ENCODE peak calls at places on chromosomes 5 and 9, in eight cellular contexts. H, D, Y, E, W, C, L and R are unnamed samples.

GRCh38 chr5:149892594-149892993 is 52.0 kb downstream of the PDE6A start:
- DNase-seq in W (no peak), H (no peak), C (no peak), D (no peak), L (no peak), E (no peak), Y (no peak), R (no peak)

GRCh38 chr9:3342159-3342777 is 183.5 kb downstream of the RFX3 start:
- DNase-seq in L (no peak), C (no peak), E (no peak), Y (no peak), H (no peak), D (no peak), W (no peak), R (no peak)

GRCh38 chr5:80125962-80126480 is 90.9 kb downstream of the THBS4 start:
- DNase-seq in E (no peak), W (no peak), Y (no peak), D (no peak), C (no peak), L (no peak), H (no peak), R (no peak)

GRCh38 chr5:157860898-157861894 is 2.3 kb upstream of the CLINT1 start:
- DNase-seq in W (no peak), E (no peak), H (no peak), D (no peak), C (no peak), Y (peak; percentile 47), L (no peak), R (no peak)

GRCh38 chr5:7815757-7816534 is 35.0 kb downstream of the CFAP90 start:
- DNase-seq in D (peak; percentile 88), L (peak; percentile 73), E (no peak), W (peak; percentile 74), H (peak; percentile 89), Y (peak; percentile 72), C (peak; percentile 86), R (peak; percentile 90)

GRCh38 chr5:110333384-110333783 is 393.1 kb downstream of the TMEM232 start:
- DNase-seq in L (no peak), D (no peak), H (no peak), W (no peak), Y (no peak), E (no peak), C (no peak), R (no peak)

GRCh38 chr9:136525207-136525606 is 20.6 kb downstream of the NOTCH1 start:
- DNase-seq in E (no peak), D (no peak), W (no peak), Y (no peak), C (no peak), L (no peak), H (no peak), R (no peak)

GRCh38 chr5:151153300-151153699 is 4.3 kb downstream of the ANXA6 start:
- DNase-seq in E (no peak), C (no peak), H (no peak), W (no peak), L (no peak), D (no peak), Y (no peak), R (no peak)

GRCh38 chr9:137387034-137387890 is 35.7 kb downstream of the EXD3 start:
- DNase-seq in W (no peak), H (no peak), L (no peak), E (no peak), Y (no peak), D (no peak), C (no peak), R (no peak)

GRCh38 chr5:31692561-31693221 is 53.8 kb downstream of the PDZD2 start:
- DNase-seq in W (peak; percentile 71), C (no peak), H (no peak), L (no peak), Y (no peak), D (peak; percentile 76), E (no peak), R (no peak)

GRCh38 chr9:128169492-128169891 is 9.4 kb downstream of the BBLN start:
- DNase-seq in D (no peak), C (no peak), W (no peak), E (no peak), L (no peak), H (no peak), Y (no peak), R (no peak)

GRCh38 chr5:163444526-163444925 is 7.1 kb downstream of the CCNG1 start:
- DNase-seq in Y (no peak), C (no peak), H (no peak), D (no peak), E (no peak), W (no peak), L (no peak), R (no peak)

GRCh38 chr9:117034862-117035261 is 347.8 kb downstream of the TRIM32 start:
- DNase-seq in L (no peak), W (peak; percentile 12), D (no peak), H (no peak), E (no peak), C (no peak), Y (peak; percentile 40), R (no peak)

GRCh38 chr9:18208166-18209059 is 265.5 kb upstream of the ADAMTSL1 start:
- DNase-seq in E (no peak), W (peak; percentile 28), D (no peak), L (peak; percentile 69), C (no peak), H (no peak), Y (peak; percentile 62), R (peak; percentile 69)

GRCh38 chr5:144189800-144190429 is 19.2 kb downstream of the KCTD16 start:
- DNase-seq in C (peak; percentile 45), E (no peak), L (no peak), W (no peak), D (no peak), Y (no peak), H (no peak), R (peak; percentile 10)

GRCh38 chr5:177312649-177313181 is 1.0 kb upstream of the MXD3 start:
- DNase-seq in H (no peak), C (no peak), Y (peak; percentile 87), E (no peak), W (no peak), D (no peak), L (no peak), R (no peak)

GRCh38 chr9:114214181-114214580 is 58.8 kb downstream of the COL27A1 start:
- DNase-seq in Y (no peak), E (no peak), H (no peak), L (peak; percentile 29), D (no peak), C (no peak), W (no peak), R (peak; percentile 91)

GRCh38 chr5:159826351-159827222 is 89.7 kb upstream of the ADRA1B start:
- DNase-seq in L (no peak), W (no peak), C (no peak), H (no peak), Y (no peak), E (no peak), D (peak; percentile 56), R (no peak)

GRCh38 chr5:145715412-145715811 is 119.7 kb downstream of the PRELID2 start:
- DNase-seq in Y (no peak), H (no peak), L (no peak), C (no peak), E (no peak), W (no peak), D (no peak), R (no peak)

GRCh38 chr5:109690456-109691247 is 925 bp downstream of the MAN2A1 start:
- DNase-seq in L (peak; percentile 73), H (peak; percentile 80), W (peak; percentile 78), C (peak; percentile 78), E (no peak), D (peak; percentile 80), Y (peak; percentile 59), R (peak; percentile 86)

GRCh38 chr9:5112646-5113045 is 72.8 kb downstream of the INSL6 start:
- DNase-seq in C (no peak), Y (no peak), D (no peak), E (no peak), W (no peak), H (no peak), L (no peak), R (no peak)

GRCh38 chr9:86281577-86282076 is 711 bp downstream of the ISCA1 start:
- DNase-seq in D (no peak), C (no peak), E (no peak), Y (no peak), L (no peak), H (no peak), W (no peak), R (no peak)

GRCh38 chr5:98779264-98779877 is 5.9 kb downstream of the RGMB start:
- DNase-seq in D (no peak), E (no peak), Y (no peak), H (no peak), C (no peak), L (peak; percentile 46), W (no peak), R (no peak)
- H3K4me1 ChIP-seq in D (peaks cover 16% of the 10 kb centered on the region), E (peaks cover 98% of the 10 kb centered on the region), Y (peaks cover 6% of the 10 kb centered on the region), H (peaks cover 80% of the 10 kb centered on the region), C (peaks cover 50% of the 10 kb centered on the region), L (peaks cover 15% of the 10 kb centered on the region), W (peaks cover 20% of the 10 kb centered on the region), R (no peaks in the 10 kb centered on the region)

GRCh38 chr5:132425975-132426524 is 56.5 kb downstream of the SLC22A5 start:
- DNase-seq in Y (no peak), D (no peak), L (no peak), C (no peak), H (no peak), E (no peak), W (no peak), R (no peak)
- TF ChIP-seq CTCF in Y (no peak), D (no peak), L (no peak), C (no peak), H (no peak), E (no peak), W (no peak), R (no peak)

GRCh38 chr9:131274674-131275331 is 1.5 kb downstream of the FAM78A start:
- DNase-seq in Y (no peak), C (peak; percentile 80), W (no peak), D (no peak), L (no peak), E (no peak), H (no peak), R (no peak)
- H3K4me1 ChIP-seq in Y (peaks cover 7% of the 10 kb centered on the region), C (peaks cover 45% of the 10 kb centered on the region), W (no peaks in the 10 kb centered on the region), D (peaks cover 38% of the 10 kb centered on the region), L (no peaks in the 10 kb centered on the region), E (peaks cover 56% of the 10 kb centered on the region), H (peaks cover 19% of the 10 kb centered on the region), R (peaks cover 2% of the 10 kb centered on the region)

DNA sequence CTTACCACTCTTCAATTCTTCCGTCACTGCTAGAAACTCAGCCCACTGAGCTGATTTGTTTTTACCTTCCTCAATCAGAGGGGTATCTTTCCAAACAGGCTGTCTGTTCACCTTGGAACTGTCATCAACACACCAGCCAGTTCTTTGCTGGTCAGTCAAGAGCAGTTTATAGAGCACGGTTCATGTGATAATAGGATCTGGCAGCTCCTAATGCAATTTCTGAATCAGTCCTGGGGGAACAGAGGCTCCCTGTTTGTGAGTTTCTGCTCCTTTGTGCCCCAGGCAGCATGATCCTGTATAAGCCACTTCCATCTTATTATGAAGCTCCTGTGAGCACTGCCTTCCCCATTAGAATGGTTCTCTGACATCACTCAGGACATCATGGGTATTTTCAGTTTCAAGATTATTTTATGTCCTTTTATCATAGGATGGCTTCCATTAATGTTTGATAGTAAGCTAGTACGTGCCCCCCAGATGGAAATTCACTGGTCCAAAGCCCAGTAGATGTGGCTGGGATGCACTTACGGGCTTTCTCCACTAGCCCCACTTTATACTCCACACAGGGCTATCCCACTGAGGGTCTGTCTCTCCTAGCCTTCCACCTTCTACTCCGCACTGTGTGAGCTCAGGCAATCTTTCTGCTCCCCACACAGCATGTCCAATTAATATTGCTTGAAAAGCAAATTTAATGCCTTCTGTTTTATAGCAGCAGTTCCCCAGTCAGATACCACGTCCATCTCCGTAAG is 85.5 kb upstream of the SPIN1 start:
- DNase-seq in H (no peak), E (no peak), Y (no peak), C (no peak), W (no peak), L (no peak), D (no peak), R (no peak)
- TF ChIP-seq CTCF in H (no peak), E (no peak), Y (no peak), C (no peak), W (no peak), L (no peak), D (no peak), R (no peak)